ENCODE peak calls at places on chromosomes 16 and 17, in seven cellular contexts. One of them, this sample, is unnamed.

GRCh38 chr16:70809392-70810060 is 8.6 kb upstream of the VAC14 start:
- DNase-seq in ascending aorta: no peak
- DNase-seq in brain microvascular endothelial cell: no peak
- DNase-seq in coronary artery: no peak
- DNase-seq in HCT116: no peak
- DNase-seq in psoas muscle: no peak
- DNase-seq in mesendoderm: no peak
- DNase-seq in this sample: no peak

GRCh38 chr16:48997946-48998345 is 283.7 kb downstream of the CBLN1 start:
- DNase-seq in brain microvascular endothelial cell: no peak
- DNase-seq in HCT116: no peak
- DNase-seq in ascending aorta: no peak
- DNase-seq in psoas muscle: no peak
- DNase-seq in coronary artery: no peak
- DNase-seq in mesendoderm: no peak
- DNase-seq in this sample: no peak

GRCh38 chr17:58996968-58997367 is 109.7 kb downstream of the TRIM37 start:
- DNase-seq in HCT116: no peak
- DNase-seq in ascending aorta: no peak
- DNase-seq in coronary artery: no peak
- DNase-seq in psoas muscle: no peak
- DNase-seq in brain microvascular endothelial cell: no peak
- DNase-seq in mesendoderm: no peak
- DNase-seq in this sample: no peak

GRCh38 chr17:31274252-31274651 is 22.8 kb downstream of the OMG start:
- DNase-seq in coronary artery: no peak
- DNase-seq in HCT116: no peak
- DNase-seq in mesendoderm: no peak
- DNase-seq in brain microvascular endothelial cell: no peak
- DNase-seq in psoas muscle: no peak
- DNase-seq in ascending aorta: no peak
- DNase-seq in this sample: no peak

GRCh38 chr17:28871056-28871579 is 16.3 kb downstream of the ERAL1 start:
- DNase-seq in mesendoderm: no peak
- DNase-seq in ascending aorta: no peak
- DNase-seq in coronary artery: no peak
- DNase-seq in HCT116: no peak
- DNase-seq in psoas muscle: no peak
- DNase-seq in brain microvascular endothelial cell: no peak
- DNase-seq in this sample: no peak

GRCh38 chr17:76667786-76668453 is 24.4 kb upstream of the ST6GALNAC1 start:
- DNase-seq in brain microvascular endothelial cell: no peak
- DNase-seq in ascending aorta: no peak
- DNase-seq in mesendoderm: no peak
- DNase-seq in HCT116: no peak
- DNase-seq in psoas muscle: no peak
- DNase-seq in coronary artery: no peak
- DNase-seq in this sample: no peak

GRCh38 chr16:85286970-85287814 is 174.9 kb upstream of the CIBAR2 start:
- DNase-seq in psoas muscle: peak
- DNase-seq in HCT116: no peak
- DNase-seq in coronary artery: no peak
- DNase-seq in mesendoderm: no peak
- DNase-seq in brain microvascular endothelial cell: peak
- DNase-seq in ascending aorta: no peak
- DNase-seq in this sample: peak

GRCh38 chr17:14033166-14033565 is 36.1 kb upstream of the COX10 start:
- DNase-seq in ascending aorta: no peak
- DNase-seq in psoas muscle: no peak
- DNase-seq in coronary artery: no peak
- DNase-seq in HCT116: no peak
- DNase-seq in brain microvascular endothelial cell: no peak
- DNase-seq in mesendoderm: no peak
- DNase-seq in this sample: no peak

GRCh38 chr17:50364715-50365114 is 8.3 kb downstream of the MRPL27 start:
- DNase-seq in HCT116: no peak
- DNase-seq in brain microvascular endothelial cell: no peak
- DNase-seq in psoas muscle: no peak
- DNase-seq in mesendoderm: peak
- DNase-seq in coronary artery: no peak
- DNase-seq in ascending aorta: no peak
- DNase-seq in this sample: no peak

GRCh38 chr17:72416054-72416691 is 295.4 kb downstream of the SOX9 start:
- DNase-seq in ascending aorta: no peak
- DNase-seq in brain microvascular endothelial cell: no peak
- DNase-seq in HCT116: no peak
- DNase-seq in mesendoderm: no peak
- DNase-seq in psoas muscle: no peak
- DNase-seq in coronary artery: no peak
- DNase-seq in this sample: no peak

GRCh38 chr17:28364665-28365363 is at the start of gene SEBOX:
- DNase-seq in mesendoderm: no peak
- DNase-seq in coronary artery: no peak
- DNase-seq in brain microvascular endothelial cell: no peak
- DNase-seq in HCT116: no peak
- DNase-seq in ascending aorta: no peak
- DNase-seq in psoas muscle: no peak
- DNase-seq in this sample: no peak

GRCh38 chr17:79654960-79655382 is 44.1 kb upstream of the RBFOX3 start:
- DNase-seq in HCT116: no peak
- DNase-seq in coronary artery: no peak
- DNase-seq in ascending aorta: peak
- DNase-seq in psoas muscle: no peak
- DNase-seq in mesendoderm: no peak
- DNase-seq in brain microvascular endothelial cell: no peak
- DNase-seq in this sample: no peak

GRCh38 chr17:559699-560378 is 154.8 kb downstream of the VPS53 start:
- DNase-seq in ascending aorta: peak
- DNase-seq in mesendoderm: no peak
- DNase-seq in psoas muscle: peak
- DNase-seq in coronary artery: no peak
- DNase-seq in HCT116: no peak
- DNase-seq in brain microvascular endothelial cell: peak
- DNase-seq in this sample: peak

GRCh38 chr16:49382916-49383315 is 9.3 kb downstream of the C16orf78 start:
- DNase-seq in psoas muscle: no peak
- DNase-seq in mesendoderm: peak
- DNase-seq in coronary artery: no peak
- DNase-seq in HCT116: peak
- DNase-seq in brain microvascular endothelial cell: no peak
- DNase-seq in ascending aorta: no peak
- DNase-seq in this sample: no peak

GRCh38 chr17:63961355-63962207 is 11.1 kb downstream of the SCN4A start:
- DNase-seq in psoas muscle: peak
- DNase-seq in ascending aorta: peak
- DNase-seq in coronary artery: peak
- DNase-seq in mesendoderm: peak
- DNase-seq in brain microvascular endothelial cell: peak
- DNase-seq in HCT116: peak
- DNase-seq in this sample: peak

GRCh38 chr17:63962298-63962744 is 10.4 kb downstream of the SCN4A start:
- DNase-seq in ascending aorta: no peak
- DNase-seq in psoas muscle: no peak
- DNase-seq in brain microvascular endothelial cell: no peak
- DNase-seq in HCT116: no peak
- DNase-seq in mesendoderm: no peak
- DNase-seq in coronary artery: no peak
- DNase-seq in this sample: no peak

GRCh38 chr17:63960430-63960829 is 12.3 kb downstream of the SCN4A start:
- DNase-seq in coronary artery: no peak
- DNase-seq in HCT116: no peak
- DNase-seq in brain microvascular endothelial cell: no peak
- DNase-seq in ascending aorta: no peak
- DNase-seq in mesendoderm: peak
- DNase-seq in psoas muscle: no peak
- DNase-seq in this sample: no peak

GRCh38 chr17:63963123-63963522 is 9.6 kb downstream of the SCN4A start:
- DNase-seq in ascending aorta: no peak
- DNase-seq in coronary artery: no peak
- DNase-seq in brain microvascular endothelial cell: no peak
- DNase-seq in HCT116: no peak
- DNase-seq in mesendoderm: no peak
- DNase-seq in psoas muscle: peak
- DNase-seq in this sample: no peak

DNA sequence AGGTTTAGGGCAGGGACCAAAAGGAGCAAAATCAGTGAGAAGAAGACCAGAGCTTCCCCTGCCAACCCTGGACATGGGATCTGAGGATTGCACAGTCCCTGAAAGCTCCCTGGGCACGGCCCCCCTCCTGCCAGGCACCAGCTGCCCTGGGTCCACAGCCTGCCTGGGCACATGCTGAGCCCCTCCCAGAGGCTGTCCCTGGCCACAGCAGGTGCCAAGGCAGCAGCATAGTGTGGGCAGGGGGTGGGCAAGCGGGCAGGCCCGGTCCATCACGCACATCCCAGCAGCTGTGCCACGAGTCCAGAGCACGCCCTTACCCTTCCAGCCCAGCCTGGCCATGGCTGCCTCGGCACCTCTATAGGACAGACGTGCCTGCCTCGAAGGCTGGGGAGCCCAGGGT is 12.7 kb downstream of the SCN4A start:
- DNase-seq in psoas muscle: peak
- DNase-seq in coronary artery: no peak
- DNase-seq in brain microvascular endothelial cell: no peak
- DNase-seq in HCT116: no peak
- DNase-seq in mesendoderm: no peak
- DNase-seq in ascending aorta: no peak
- DNase-seq in this sample: no peak
- H3K27ac ChIP-seq in psoas muscle: peak
- H3K27ac ChIP-seq in coronary artery: peak
- H3K27ac ChIP-seq in brain microvascular endothelial cell: no peak
- H3K27ac ChIP-seq in HCT116: no peak
- H3K27ac ChIP-seq in mesendoderm: no peak
- H3K27ac ChIP-seq in ascending aorta: no peak
- H3K27ac ChIP-seq in this sample: no peak

GRCh38 chr17:9079461-9080103 is 58.3 kb downstream of the NTN1 start:
- DNase-seq in brain microvascular endothelial cell: no peak
- DNase-seq in mesendoderm: no peak
- DNase-seq in coronary artery: no peak
- DNase-seq in psoas muscle: no peak
- DNase-seq in HCT116: no peak
- DNase-seq in ascending aorta: no peak
- DNase-seq in this sample: no peak
- H3K4me3 ChIP-seq in brain microvascular endothelial cell: no peak
- H3K4me3 ChIP-seq in mesendoderm: no peak
- H3K4me3 ChIP-seq in coronary artery: no peak
- H3K4me3 ChIP-seq in psoas muscle: no peak
- H3K4me3 ChIP-seq in HCT116: no peak
- H3K4me3 ChIP-seq in ascending aorta: no peak
- H3K4me3 ChIP-seq in this sample: no peak

DNA sequence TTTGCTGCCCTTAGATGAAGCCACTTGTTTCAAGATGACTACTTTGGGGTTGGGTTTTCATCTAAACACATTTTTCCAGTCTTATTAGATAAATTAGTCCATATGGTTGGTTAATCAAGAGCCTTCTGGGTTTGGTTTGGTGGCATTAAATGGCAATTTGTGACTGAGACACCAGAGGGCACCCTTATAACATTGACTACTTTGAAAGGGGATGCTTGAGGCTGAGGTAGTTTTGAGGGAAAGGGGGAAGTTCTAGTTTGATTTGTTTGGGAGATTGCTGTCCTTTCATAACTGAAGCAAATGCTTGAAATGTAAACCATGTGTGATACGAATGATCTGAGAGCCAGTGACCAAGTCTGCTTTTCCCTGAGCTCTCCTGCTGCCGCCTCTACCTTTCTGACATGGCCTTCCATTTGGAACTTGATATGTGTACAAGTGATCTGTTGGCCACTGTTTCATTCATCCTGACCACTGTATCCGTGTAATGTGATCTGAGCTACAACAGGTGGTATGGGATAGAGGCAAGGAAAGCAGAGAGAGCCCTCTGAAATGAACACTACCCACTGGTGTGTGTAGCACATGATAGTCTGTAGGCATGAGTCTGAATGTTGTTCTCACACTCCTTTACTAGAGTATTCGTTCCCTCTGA is 5.8 kb upstream of the RARA start:
- DNase-seq in brain microvascular endothelial cell: peak
- DNase-seq in coronary artery: peak
- DNase-seq in mesendoderm: peak
- DNase-seq in HCT116: peak
- DNase-seq in psoas muscle: peak
- DNase-seq in ascending aorta: peak
- DNase-seq in this sample: peak
- H3K27ac ChIP-seq in brain microvascular endothelial cell: no peak
- H3K27ac ChIP-seq in coronary artery: no peak
- H3K27ac ChIP-seq in mesendoderm: no peak
- H3K27ac ChIP-seq in HCT116: no peak
- H3K27ac ChIP-seq in psoas muscle: peak
- H3K27ac ChIP-seq in ascending aorta: no peak
- H3K27ac ChIP-seq in this sample: no peak

DNA sequence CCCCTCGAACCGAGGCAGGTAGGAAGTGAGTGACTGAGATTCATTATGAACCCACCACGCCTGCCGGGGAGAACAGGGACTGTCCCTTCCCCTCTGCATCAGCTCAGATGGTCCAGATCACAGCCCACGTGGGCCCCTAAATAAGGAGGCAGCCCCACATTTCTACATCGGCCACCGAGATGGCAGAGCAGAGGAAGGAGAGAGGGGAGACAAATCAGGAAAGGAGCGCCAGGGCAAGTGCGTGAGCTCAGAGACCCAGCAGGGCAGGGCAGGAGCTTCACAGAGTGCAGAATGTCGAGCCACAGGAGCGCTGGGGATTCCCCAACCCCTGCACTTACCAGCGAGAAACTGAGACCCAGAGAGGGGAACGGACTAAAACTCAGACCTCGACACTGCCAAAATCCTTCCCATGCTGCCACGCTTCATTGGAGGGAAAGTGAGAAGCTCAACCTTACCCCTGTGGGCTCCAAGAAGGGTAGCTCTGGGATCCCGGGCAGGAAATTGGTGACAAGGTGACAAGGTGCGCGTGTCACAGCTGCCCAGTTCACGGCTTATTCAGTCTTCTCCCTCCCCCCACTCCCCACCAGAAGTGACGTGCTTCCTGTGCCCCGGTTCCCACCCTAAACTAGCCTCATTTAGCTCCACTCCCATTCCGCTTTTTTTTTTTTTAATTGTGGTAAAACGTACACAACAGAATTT is at the start of gene ICAM2:
- DNase-seq in ascending aorta: peak
- DNase-seq in coronary artery: peak
- DNase-seq in mesendoderm: no peak
- DNase-seq in psoas muscle: peak
- DNase-seq in HCT116: no peak
- DNase-seq in brain microvascular endothelial cell: no peak
- DNase-seq in this sample: peak
- H3K4me3 ChIP-seq in ascending aorta: peak
- H3K4me3 ChIP-seq in coronary artery: peak
- H3K4me3 ChIP-seq in mesendoderm: no peak
- H3K4me3 ChIP-seq in psoas muscle: peak
- H3K4me3 ChIP-seq in HCT116: no peak
- H3K4me3 ChIP-seq in brain microvascular endothelial cell: no peak
- H3K4me3 ChIP-seq in this sample: no peak